ENCODE peak calls at places on chromosome 9, in four cellular contexts. Q is omental fat pad, X is PC-3, E is AG04449. S is an unnamed sample.
A peak's percentile ranks its signal among the peaks of the same experiment; 100 is the strongest.

GRCh38 chr9:110942522-110942921 is 95.7 kb downstream of the LPAR1 start:
- DNase-seq in Q (no peak), X (peak; percentile 40), E (peak; percentile 68), S (no peak)

GRCh38 chr9:93582550-93582949 is 6.2 kb downstream of the PHF2 start:
- DNase-seq in Q (no peak), X (no peak), E (no peak), S (no peak)

GRCh38 chr9:75239176-75239575 is 150.9 kb downstream of the OSTF1 start:
- DNase-seq in Q (no peak), X (peak; percentile 60), E (peak; percentile 19), S (no peak)

GRCh38 chr9:90966475-90967150 is 165.0 kb downstream of the SYK start:
- DNase-seq in Q (no peak), X (peak; percentile 42), E (no peak), S (peak; percentile 60)

GRCh38 chr9:13860019-13860418 is 453.9 kb downstream of the NFIB start:
- DNase-seq in Q (no peak), X (no peak), E (no peak), S (no peak)

GRCh38 chr9:112925058-112925641 is 34.5 kb upstream of the SLC46A2 start:
- DNase-seq in Q (no peak), X (peak; percentile 63), E (no peak), S (peak; percentile 37)

GRCh38 chr9:110820378-110820777 is 151.8 kb downstream of the MUSK start:
- DNase-seq in Q (no peak), X (no peak), E (no peak), S (no peak)

GRCh38 chr9:122226142-122226757 is 2.5 kb downstream of the LHX6 start:
- DNase-seq in Q (no peak), X (no peak), E (no peak), S (no peak)

GRCh38 chr9:127263244-127263643 is 1.3 kb upstream of the GARNL3 start:
- DNase-seq in Q (no peak), X (no peak), E (no peak), S (no peak)

GRCh38 chr9:87871425-87872078 is 11.1 kb upstream of the SPATA31E1 start:
- DNase-seq in Q (no peak), X (no peak), E (no peak), S (no peak)

GRCh38 chr9:69184266-69184665 is 10.2 kb downstream of the TJP2 start:
- DNase-seq in Q (no peak), X (no peak), E (no peak), S (no peak)

GRCh38 chr9:136100700-136101614 is 5.9 kb upstream of the NACC2 start:
- DNase-seq in Q (no peak), X (peak; percentile 23), E (no peak), S (peak; percentile 31)

GRCh38 chr9:109286571-109286977 is 34.3 kb downstream of the EPB41L4B start:
- DNase-seq in Q (no peak), X (peak; percentile 93), E (peak; percentile 46), S (no peak)

GRCh38 chr9:8858250-8859161 is 1058.9 kb upstream of the DMAC1 start:
- DNase-seq in Q (no peak), X (no peak), E (no peak), S (no peak)

GRCh38 chr9:19116391-19116790 is 10.9 kb downstream of the PLIN2 start:
- DNase-seq in Q (no peak), X (peak; percentile 35), E (no peak), S (no peak)

GRCh38 chr9:108850293-108850897 is 5.4 kb downstream of the ACTL7B start:
- DNase-seq in Q (no peak), X (peak; percentile 50), E (no peak), S (no peak)

GRCh38 chr9:1202512-1203285 is 152.5 kb downstream of the DMRT2 start:
- DNase-seq in Q (no peak), X (no peak), E (no peak), S (no peak)

GRCh38 chr9:17653947-17654346 is 75.1 kb downstream of the SH3GL2 start:
- DNase-seq in Q (no peak), X (no peak), E (no peak), S (no peak)

GRCh38 chr9:122127396-122127798 is 32.2 kb downstream of the NDUFA8 start:
- DNase-seq in Q (no peak), X (no peak), E (no peak), S (peak; percentile 42)

GRCh38 chr9:34651286-34651685 is 699 bp upstream of the IL11RA start:
- DNase-seq in Q (no peak), X (no peak), E (no peak), S (no peak)

GRCh38 chr9:86827893-86828292 is 119.4 kb downstream of the GAS1 start:
- DNase-seq in Q (no peak), X (no peak), E (no peak), S (no peak)

GRCh38 chr9:134644715-134645606 is 3.4 kb downstream of the COL5A1 start:
- DNase-seq in Q (peak; percentile 79), X (peak; percentile 90), E (peak; percentile 96), S (no peak)

GRCh38 chr9:69012690-69013403 is 1.1 kb downstream of the PRKACG start:
- DNase-seq in Q (no peak), X (no peak), E (no peak), S (no peak)

GRCh38 chr9:98087420-98088354 is 31.2 kb downstream of the NANS start:
- DNase-seq in Q (no peak), X (no peak), E (no peak), S (peak; percentile 27)

GRCh38 chr9:92035687-92036410 is 79.4 kb downstream of the SPTLC1 start:
- DNase-seq in Q (no peak), X (no peak), E (peak; percentile 21), S (no peak)

GRCh38 chr9:131393622-131394463 is at the start of gene PRRC2B:
- DNase-seq in Q (peak; percentile 60), X (peak; percentile 78), E (no peak), S (peak; percentile 84)
- TF ChIP-seq CTCF in Q (no peak), X (no peak), E (peak; percentile 51), S (peak; percentile 61)

GRCh38 chr9:130090915-130091314 is 37.2 kb downstream of the GPR107 start:
- DNase-seq in Q (no peak), X (no peak), E (no peak), S (no peak)
- TF ChIP-seq CTCF in Q (no peak), X (no peak), E (no peak), S (no peak)

DNA sequence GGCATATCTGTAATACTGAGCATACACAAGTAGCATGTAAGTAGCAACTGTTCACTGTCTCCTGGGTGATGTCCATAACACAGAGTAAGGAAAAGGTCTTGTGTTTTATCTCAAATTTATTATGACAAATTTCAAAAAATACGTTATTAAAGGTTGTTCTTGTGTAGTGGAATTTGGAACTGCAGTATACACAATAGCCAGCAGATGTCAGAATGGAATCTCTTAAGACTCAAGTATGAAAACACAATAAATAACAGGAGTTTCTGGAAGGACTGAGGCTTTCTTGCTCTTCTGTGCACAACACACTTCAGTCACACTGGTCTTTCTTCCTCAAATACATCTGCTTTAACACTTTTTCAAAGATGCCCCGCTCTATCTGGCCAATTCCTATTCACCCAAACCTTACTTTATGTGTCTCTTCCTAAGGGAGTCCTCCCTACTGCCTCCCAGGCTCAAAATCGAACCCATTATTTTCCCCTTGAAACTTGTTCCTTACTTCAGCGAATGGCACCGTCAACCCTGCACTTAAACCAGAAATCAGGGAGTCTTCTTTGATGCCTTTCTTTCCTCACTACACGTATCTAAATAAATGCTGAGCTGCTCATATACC is 6.5 kb upstream of the FBXO10 start:
- DNase-seq in Q (no peak), X (peak; percentile 67), E (peak; percentile 42), S (no peak)
- TF ChIP-seq CTCF in Q (no peak), X (peak; percentile 66), E (peak; percentile 36), S (peak; percentile 54)

DNA sequence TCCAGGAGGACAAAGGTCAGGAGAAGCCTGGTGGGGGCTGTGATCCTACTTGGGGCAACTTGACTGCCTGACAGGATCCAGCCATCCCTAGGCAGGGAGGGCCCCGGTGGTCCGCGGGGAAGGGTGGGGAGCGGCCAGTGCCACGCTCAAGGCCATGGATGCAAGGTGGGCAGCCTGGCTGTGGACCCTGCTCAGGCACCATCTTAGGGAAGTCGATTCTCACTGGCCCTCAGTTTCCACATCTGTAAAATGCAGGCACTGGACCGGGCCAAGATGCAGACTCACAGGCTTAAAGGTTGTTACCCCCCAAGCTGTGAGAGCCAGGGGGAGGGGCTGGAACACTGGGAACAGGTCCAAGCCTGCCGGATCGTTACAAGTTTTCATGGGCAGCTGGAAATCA is 8.7 kb upstream of the DOLPP1 start:
- DNase-seq in Q (no peak), X (no peak), E (no peak), S (no peak)
- TF ChIP-seq CTCF in Q (no peak), X (no peak), E (no peak), S (no peak)